ENCODE peak calls at places on chromosomes 12 and 14, in seven cellular contexts. One of them, this sample, is unnamed. For H3K79me2, the result is how much of the 10 kb centered on the place peaks cover.

GRCh38 chr14:102371361-102371760 is 8.6 kb downstream of the TECPR2 start:
- DNase-seq in MM.1S: no peak
- DNase-seq in keratinocyte: no peak
- DNase-seq in astrocyte: no peak
- DNase-seq in HCT116: no peak
- DNase-seq in GM23248: no peak
- DNase-seq in K562: no peak
- DNase-seq in this sample: no peak

GRCh38 chr12:52779914-52780313 is 2.8 kb upstream of the KRT76 start:
- DNase-seq in MM.1S: no peak
- DNase-seq in keratinocyte: no peak
- DNase-seq in astrocyte: no peak
- DNase-seq in HCT116: no peak
- DNase-seq in GM23248: no peak
- DNase-seq in K562: no peak
- DNase-seq in this sample: no peak

GRCh38 chr12:43291516-43291915 is 260.5 kb downstream of the ADAMTS20 start:
- DNase-seq in MM.1S: no peak
- DNase-seq in keratinocyte: no peak
- DNase-seq in astrocyte: peak
- DNase-seq in HCT116: no peak
- DNase-seq in GM23248: peak
- DNase-seq in K562: no peak
- DNase-seq in this sample: no peak

GRCh38 chr14:95335071-95335470 is 15.4 kb upstream of the CLMN start:
- DNase-seq in MM.1S: no peak
- DNase-seq in keratinocyte: no peak
- DNase-seq in astrocyte: no peak
- DNase-seq in HCT116: no peak
- DNase-seq in GM23248: no peak
- DNase-seq in K562: no peak
- DNase-seq in this sample: no peak

GRCh38 chr14:30621354-30621953 is 665 bp upstream of the SCFD1 start:
- DNase-seq in MM.1S: no peak
- DNase-seq in keratinocyte: no peak
- DNase-seq in astrocyte: no peak
- DNase-seq in HCT116: no peak
- DNase-seq in GM23248: peak
- DNase-seq in K562: no peak
- DNase-seq in this sample: peak

GRCh38 chr14:32694795-32695449 is 243.8 kb upstream of the NPAS3 start:
- DNase-seq in MM.1S: peak
- DNase-seq in keratinocyte: no peak
- DNase-seq in astrocyte: no peak
- DNase-seq in HCT116: no peak
- DNase-seq in GM23248: no peak
- DNase-seq in K562: no peak
- DNase-seq in this sample: no peak

GRCh38 chr12:105358789-105359188 is 28.3 kb downstream of the C12orf75 start:
- DNase-seq in MM.1S: no peak
- DNase-seq in keratinocyte: no peak
- DNase-seq in astrocyte: no peak
- DNase-seq in HCT116: no peak
- DNase-seq in GM23248: no peak
- DNase-seq in K562: no peak
- DNase-seq in this sample: peak

GRCh38 chr12:120830052-120830940 is 73.9 kb downstream of the SPPL3 start:
- DNase-seq in MM.1S: no peak
- DNase-seq in keratinocyte: no peak
- DNase-seq in astrocyte: no peak
- DNase-seq in HCT116: no peak
- DNase-seq in GM23248: peak
- DNase-seq in K562: no peak
- DNase-seq in this sample: peak

GRCh38 chr12:76860301-76860700 is 18.5 kb downstream of the CSRP2 start:
- DNase-seq in MM.1S: no peak
- DNase-seq in keratinocyte: no peak
- DNase-seq in astrocyte: no peak
- DNase-seq in HCT116: no peak
- DNase-seq in GM23248: no peak
- DNase-seq in K562: no peak
- DNase-seq in this sample: no peak

GRCh38 chr12:111284709-111285108 is 84.2 kb downstream of the PHETA1 start:
- DNase-seq in MM.1S: no peak
- DNase-seq in keratinocyte: no peak
- DNase-seq in astrocyte: no peak
- DNase-seq in HCT116: no peak
- DNase-seq in GM23248: no peak
- DNase-seq in K562: no peak
- DNase-seq in this sample: no peak

GRCh38 chr14:46197856-46198255 is 453.7 kb downstream of the RPL10L start:
- DNase-seq in MM.1S: no peak
- DNase-seq in keratinocyte: no peak
- DNase-seq in astrocyte: peak
- DNase-seq in HCT116: no peak
- DNase-seq in GM23248: peak
- DNase-seq in K562: no peak
- DNase-seq in this sample: no peak

GRCh38 chr14:101128478-101129450 is 225.2 kb upstream of the RTL1 start:
- DNase-seq in MM.1S: no peak
- DNase-seq in keratinocyte: no peak
- DNase-seq in astrocyte: no peak
- DNase-seq in HCT116: no peak
- DNase-seq in GM23248: no peak
- DNase-seq in K562: no peak
- DNase-seq in this sample: no peak

GRCh38 chr14:60303745-60304144 is 54.7 kb downstream of the PPM1A start:
- DNase-seq in MM.1S: no peak
- DNase-seq in keratinocyte: no peak
- DNase-seq in astrocyte: no peak
- DNase-seq in HCT116: no peak
- DNase-seq in GM23248: no peak
- DNase-seq in K562: no peak
- DNase-seq in this sample: no peak

GRCh38 chr14:23132970-23133369 is 13.9 kb upstream of the CEBPE start:
- DNase-seq in MM.1S: no peak
- DNase-seq in keratinocyte: no peak
- DNase-seq in astrocyte: no peak
- DNase-seq in HCT116: no peak
- DNase-seq in GM23248: no peak
- DNase-seq in K562: no peak
- DNase-seq in this sample: no peak

GRCh38 chr14:73173092-73173735 is 36.9 kb downstream of the PSEN1 start:
- DNase-seq in MM.1S: peak
- DNase-seq in keratinocyte: no peak
- DNase-seq in astrocyte: peak
- DNase-seq in HCT116: peak
- DNase-seq in GM23248: peak
- DNase-seq in K562: peak
- DNase-seq in this sample: peak

GRCh38 chr14:31326111-31326510 is 94.2 kb downstream of the HEATR5A start:
- DNase-seq in MM.1S: no peak
- DNase-seq in keratinocyte: no peak
- DNase-seq in astrocyte: peak
- DNase-seq in HCT116: peak
- DNase-seq in GM23248: peak
- DNase-seq in K562: no peak
- DNase-seq in this sample: peak

GRCh38 chr14:72714871-72715214 is 179.1 kb downstream of the DPF3 start:
- DNase-seq in MM.1S: no peak
- DNase-seq in keratinocyte: no peak
- DNase-seq in astrocyte: no peak
- DNase-seq in HCT116: no peak
- DNase-seq in GM23248: no peak
- DNase-seq in K562: no peak
- DNase-seq in this sample: no peak

GRCh38 chr12:52783563-52784316 is 6.6 kb upstream of the KRT76 start:
- DNase-seq in MM.1S: no peak
- DNase-seq in keratinocyte: no peak
- DNase-seq in astrocyte: no peak
- DNase-seq in HCT116: no peak
- DNase-seq in GM23248: no peak
- DNase-seq in K562: no peak
- DNase-seq in this sample: no peak

GRCh38 chr14:99189201-99189801 is 82.7 kb downstream of the BCL11B start:
- DNase-seq in MM.1S: no peak
- DNase-seq in keratinocyte: no peak
- DNase-seq in astrocyte: no peak
- DNase-seq in HCT116: no peak
- DNase-seq in GM23248: peak
- DNase-seq in K562: no peak
- DNase-seq in this sample: no peak

GRCh38 chr14:99194136-99194535 is 77.9 kb downstream of the BCL11B start:
- DNase-seq in MM.1S: no peak
- DNase-seq in keratinocyte: no peak
- DNase-seq in astrocyte: no peak
- DNase-seq in HCT116: no peak
- DNase-seq in GM23248: no peak
- DNase-seq in K562: no peak
- DNase-seq in this sample: no peak

GRCh38 chr14:99192823-99193222 is 79.2 kb downstream of the BCL11B start:
- DNase-seq in MM.1S: no peak
- DNase-seq in keratinocyte: no peak
- DNase-seq in astrocyte: no peak
- DNase-seq in HCT116: no peak
- DNase-seq in GM23248: no peak
- DNase-seq in K562: no peak
- DNase-seq in this sample: no peak

GRCh38 chr14:99190696-99191662 is 81.0 kb downstream of the BCL11B start:
- DNase-seq in MM.1S: no peak
- DNase-seq in keratinocyte: no peak
- DNase-seq in astrocyte: no peak
- DNase-seq in HCT116: no peak
- DNase-seq in GM23248: no peak
- DNase-seq in K562: no peak
- DNase-seq in this sample: peak

DNA sequence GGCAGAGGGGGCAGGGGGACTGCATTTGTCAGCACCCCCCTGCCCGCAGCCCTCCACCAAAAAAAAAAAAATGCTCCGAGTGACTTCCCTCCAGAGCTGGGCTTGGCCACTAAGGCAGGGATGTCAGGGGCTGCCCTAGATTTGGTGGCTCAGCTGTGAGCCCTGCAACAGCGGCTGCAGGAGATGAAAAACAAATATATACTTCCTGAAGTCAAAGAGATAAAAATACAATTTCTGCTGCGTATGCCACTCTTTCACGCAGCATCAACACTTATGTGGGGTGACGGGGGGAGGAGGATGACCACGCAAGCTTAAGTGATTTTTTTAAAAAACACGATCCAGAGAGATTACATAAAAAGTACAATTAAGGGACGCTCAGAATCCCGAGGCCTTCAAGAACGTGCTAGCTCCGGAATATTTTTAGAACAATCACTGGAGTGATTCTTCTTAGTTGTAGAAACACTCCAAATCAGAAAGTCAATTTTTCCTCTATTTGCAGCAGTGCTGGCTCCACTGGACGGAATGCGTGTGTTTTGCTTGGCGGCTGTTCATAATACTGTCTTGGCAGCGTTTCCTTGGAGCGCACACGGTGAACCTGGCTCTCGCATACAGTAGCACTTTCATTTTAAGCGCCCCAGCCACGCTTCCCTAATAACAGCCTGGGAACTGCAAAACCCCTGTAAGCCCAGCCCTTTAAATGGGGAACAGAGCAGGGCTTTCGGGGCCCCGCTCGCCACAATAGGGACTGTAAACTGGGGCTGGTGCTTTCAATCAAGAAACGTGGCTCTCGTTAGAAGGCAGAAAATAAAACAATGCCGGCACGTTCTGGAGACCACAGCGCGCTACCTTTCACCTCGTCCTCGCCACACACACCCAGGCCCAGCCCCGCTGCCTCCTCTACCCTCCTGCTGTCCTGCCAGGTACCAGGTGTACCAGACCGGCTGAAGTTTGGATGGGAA is 80.1 kb downstream of the BCL11B start:
- DNase-seq in MM.1S: peak
- DNase-seq in keratinocyte: no peak
- DNase-seq in astrocyte: peak
- DNase-seq in HCT116: no peak
- DNase-seq in GM23248: peak
- DNase-seq in K562: no peak
- DNase-seq in this sample: no peak
- H3K79me2 ChIP-seq in MM.1S: under half
- H3K79me2 ChIP-seq in keratinocyte: half or more
- H3K79me2 ChIP-seq in astrocyte: under half
- H3K79me2 ChIP-seq in HCT116: under half
- H3K79me2 ChIP-seq in GM23248: under half
- H3K79me2 ChIP-seq in K562: under half
- H3K79me2 ChIP-seq in this sample: under half

DNA sequence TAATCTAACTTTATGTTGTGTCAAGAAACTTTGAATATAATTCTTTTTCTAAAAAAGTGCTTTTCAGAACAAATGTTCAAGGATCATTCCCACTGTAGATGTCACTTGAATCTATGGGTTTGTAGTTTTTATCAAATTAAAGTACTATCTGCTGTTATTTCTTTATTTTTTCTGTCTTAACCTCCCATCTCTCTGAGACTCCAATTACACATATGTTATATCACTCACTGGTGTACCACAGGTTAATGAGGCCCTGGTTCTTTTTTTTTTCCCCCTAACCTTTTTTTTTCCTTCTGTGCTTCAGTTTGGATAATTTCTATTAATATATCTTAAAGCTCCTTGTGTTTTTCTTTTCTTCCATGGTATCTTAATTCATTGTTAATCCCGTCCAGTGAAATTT is 279.9 kb upstream of the RGS6 start:
- DNase-seq in MM.1S: no peak
- DNase-seq in keratinocyte: no peak
- DNase-seq in astrocyte: no peak
- DNase-seq in HCT116: no peak
- DNase-seq in GM23248: peak
- DNase-seq in K562: no peak
- DNase-seq in this sample: no peak
- H3K79me2 ChIP-seq in MM.1S: under half
- H3K79me2 ChIP-seq in keratinocyte: under half
- H3K79me2 ChIP-seq in astrocyte: under half
- H3K79me2 ChIP-seq in HCT116: under half
- H3K79me2 ChIP-seq in GM23248: half or more
- H3K79me2 ChIP-seq in K562: under half
- H3K79me2 ChIP-seq in this sample: under half

GRCh38 chr12:131694116-131694838 is 16.6 kb upstream of the SFSWAP start:
- DNase-seq in MM.1S: no peak
- DNase-seq in keratinocyte: no peak
- DNase-seq in astrocyte: no peak
- DNase-seq in HCT116: no peak
- DNase-seq in GM23248: no peak
- DNase-seq in K562: no peak
- DNase-seq in this sample: no peak
- H3K79me2 ChIP-seq in MM.1S: under half
- H3K79me2 ChIP-seq in keratinocyte: under half
- H3K79me2 ChIP-seq in astrocyte: under half
- H3K79me2 ChIP-seq in HCT116: under half
- H3K79me2 ChIP-seq in GM23248: under half
- H3K79me2 ChIP-seq in K562: under half
- H3K79me2 ChIP-seq in this sample: under half

DNA sequence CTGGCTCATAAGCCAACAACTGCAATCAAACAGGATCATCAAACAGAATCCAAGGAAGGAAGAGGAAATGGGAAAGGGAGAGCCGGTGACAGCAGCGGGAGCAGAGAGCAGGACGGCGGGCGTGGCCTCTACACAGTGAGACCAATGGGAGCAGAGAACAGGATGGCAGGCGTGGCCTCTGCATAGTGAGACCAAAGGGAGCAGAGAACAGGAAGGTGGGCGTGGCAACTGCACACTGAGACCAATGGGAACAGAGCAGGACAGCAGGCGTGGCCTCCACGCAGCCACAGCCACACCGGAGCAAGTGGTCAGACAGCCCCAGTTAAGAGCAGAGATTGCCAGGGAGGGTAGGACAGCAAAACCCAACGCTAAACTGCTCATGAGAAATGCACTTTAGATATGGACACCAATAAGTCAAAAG is 16.4 kb downstream of the LRCOL1 start:
- DNase-seq in MM.1S: peak
- DNase-seq in keratinocyte: peak
- DNase-seq in astrocyte: peak
- DNase-seq in HCT116: peak
- DNase-seq in GM23248: peak
- DNase-seq in K562: peak
- DNase-seq in this sample: peak
- H3K79me2 ChIP-seq in MM.1S: under half
- H3K79me2 ChIP-seq in keratinocyte: under half
- H3K79me2 ChIP-seq in astrocyte: under half
- H3K79me2 ChIP-seq in HCT116: under half
- H3K79me2 ChIP-seq in GM23248: under half
- H3K79me2 ChIP-seq in K562: under half
- H3K79me2 ChIP-seq in this sample: under half

This sample was measured in Karpas-422.